ENCODE peak calls at places on chromosomes 16 and 17, in six cellular contexts. L is HCT116, O is SK-N-SH, Z is neural progenitor cell, R is PC-3, Q is MM.1S. G is an unnamed sample.
A peak's percentile ranks its signal among the peaks of the same experiment; 100 is the strongest.

GRCh38 chr17:14297161-14297851 is 3.6 kb upstream of the HS3ST3B1 start:
- DNase-seq in L (no peak), O (peak; percentile 50), Z (peak; percentile 86), R (peak; percentile 34), Q (no peak), G (peak; percentile 90)

GRCh38 chr17:10295728-10296343 is 77.0 kb downstream of the MYH13 start:
- DNase-seq in L (peak; percentile 65), O (peak; percentile 49), Z (peak; percentile 78), R (peak; percentile 61), Q (peak; percentile 25), G (peak; percentile 83)

GRCh38 chr17:2105663-2106062 is 50.8 kb downstream of the HIC1 start:
- DNase-seq in L (no peak), O (no peak), Z (no peak), R (no peak), Q (no peak), G (no peak)

GRCh38 chr16:56950881-56951771 is 10.6 kb upstream of the CETP start:
- DNase-seq in L (no peak), O (peak; percentile 82), Z (peak; percentile 77), R (peak; percentile 23), Q (peak; percentile 63), G (peak; percentile 83)

GRCh38 chr17:77190561-77190960 is 49.8 kb downstream of the SEC14L1 start:
- DNase-seq in L (no peak), O (no peak), Z (no peak), R (no peak), Q (no peak), G (no peak)

GRCh38 chr17:47839071-47839470 is 2.0 kb downstream of the SCRN2 start:
- DNase-seq in L (no peak), O (no peak), Z (no peak), R (no peak), Q (no peak), G (no peak)

GRCh38 chr17:77959216-77959925 is 868 bp downstream of the TNRC6C start:
- DNase-seq in L (no peak), O (peak; percentile 73), Z (peak; percentile 63), R (no peak), Q (peak; percentile 28), G (peak; percentile 49)

GRCh38 chr17:82299452-82299851 is 18.0 kb downstream of the CD7 start:
- DNase-seq in L (no peak), O (no peak), Z (no peak), R (no peak), Q (no peak), G (no peak)

GRCh38 chr17:47629826-47630225 is 19.9 kb upstream of the KPNB1 start:
- DNase-seq in L (no peak), O (no peak), Z (no peak), R (no peak), Q (no peak), G (no peak)

GRCh38 chr16:66935319-66936011 is at the start of gene CES2:
- DNase-seq in L (no peak), O (peak; percentile 71), Z (no peak), R (peak; percentile 62), Q (no peak), G (peak; percentile 86)

GRCh38 chr17:9890124-9890523 is 14.9 kb downstream of the RCVRN start:
- DNase-seq in L (peak; percentile 43), O (peak; percentile 35), Z (peak; percentile 75), R (peak; percentile 51), Q (no peak), G (peak; percentile 53)

GRCh38 chr16:4273858-4274291 is 1.1 kb upstream of the TFAP4 start:
- DNase-seq in L (peak; percentile 51), O (peak; percentile 77), Z (peak; percentile 76), R (peak; percentile 53), Q (peak; percentile 64), G (peak; percentile 49)

GRCh38 chr17:75553553-75554110 is 28.1 kb downstream of the LLGL2 start:
- DNase-seq in L (no peak), O (no peak), Z (no peak), R (no peak), Q (no peak), G (no peak)

GRCh38 chr16:48559462-48560211 is 50.3 kb downstream of the N4BP1 start:
- DNase-seq in L (no peak), O (no peak), Z (no peak), R (no peak), Q (no peak), G (no peak)

GRCh38 chr17:51046527-51047384 is 73.9 kb downstream of the SPAG9 start:
- DNase-seq in L (no peak), O (peak; percentile 84), Z (peak; percentile 96), R (no peak), Q (no peak), G (peak; percentile 88)

GRCh38 chr16:53434436-53435065 is at the start of gene RBL2:
- DNase-seq in L (no peak), O (peak; percentile 91), Z (peak; percentile 87), R (peak; percentile 33), Q (peak; percentile 84), G (peak; percentile 92)

GRCh38 chr16:35664091-35664693 is 2204.8 kb downstream of the TP53TG3F start:
- DNase-seq in L (no peak), O (no peak), Z (no peak), R (no peak), Q (no peak), G (no peak)

DNA sequence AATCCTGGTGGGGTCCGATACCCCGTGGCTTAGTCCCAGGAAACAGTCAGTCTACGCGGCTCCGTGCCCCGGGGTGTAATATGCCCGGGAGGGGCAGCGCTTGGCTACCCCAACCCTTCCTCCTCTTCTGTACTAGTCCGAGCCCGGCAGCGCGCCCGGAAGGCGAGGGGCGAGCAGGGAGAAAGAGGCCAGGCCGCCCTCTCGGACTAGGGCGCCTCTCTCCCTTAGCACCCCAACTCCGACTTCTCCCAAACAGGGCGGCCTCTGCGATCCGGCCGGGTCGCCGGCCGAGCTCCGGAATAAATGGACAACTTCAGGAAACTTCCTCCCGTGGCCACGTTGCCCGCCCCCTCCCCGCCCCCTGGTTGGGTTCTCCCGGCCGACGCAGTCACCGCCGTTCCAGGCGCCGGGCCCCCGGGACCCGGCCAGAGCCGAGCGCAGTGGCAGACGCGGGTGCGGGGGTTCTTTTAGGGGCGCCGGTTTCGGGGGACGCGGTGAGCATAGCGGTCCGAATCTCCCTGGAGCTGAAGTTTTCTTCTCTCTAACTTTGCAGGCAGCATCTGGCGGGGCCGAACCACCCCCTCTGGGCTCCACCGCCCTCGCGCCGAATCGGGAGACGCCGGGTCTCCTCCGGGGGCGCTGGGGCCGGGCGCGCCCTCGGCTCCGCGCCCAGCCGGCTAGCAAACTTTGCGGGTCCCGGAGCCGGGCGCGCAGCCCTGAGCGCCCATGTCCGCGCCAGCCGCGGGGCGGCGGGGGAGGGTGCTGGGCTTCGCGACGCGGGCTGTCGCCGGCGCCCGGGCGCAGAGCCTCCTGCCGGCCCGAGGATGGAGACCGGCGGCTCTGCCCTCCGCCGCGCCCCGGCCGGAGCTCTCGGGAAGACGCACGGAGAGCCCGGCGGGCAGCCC is at the start of gene SDK2:
- DNase-seq in L (no peak), O (peak; percentile 85), Z (peak; percentile 61), R (no peak), Q (no peak), G (peak; percentile 35)
- H3K9ac ChIP-seq in L (no peak within 1 kb of the TSS), O (no peak within 1 kb of the TSS), Z (peak within 1 kb of the TSS; percentile 48), R (no peak within 1 kb of the TSS), Q (no peak within 1 kb of the TSS), G (no peak within 1 kb of the TSS)

GRCh38 chr16:47055136-47055885 is 81.8 kb upstream of the DNAJA2 start:
- DNase-seq in L (no peak), O (no peak), Z (no peak), R (no peak), Q (no peak), G (no peak)
- TF ChIP-seq EZH2phosphoT487 in L (no peak), O (no peak), Z (no peak), R (no peak), Q (no peak), G (no peak)

DNA sequence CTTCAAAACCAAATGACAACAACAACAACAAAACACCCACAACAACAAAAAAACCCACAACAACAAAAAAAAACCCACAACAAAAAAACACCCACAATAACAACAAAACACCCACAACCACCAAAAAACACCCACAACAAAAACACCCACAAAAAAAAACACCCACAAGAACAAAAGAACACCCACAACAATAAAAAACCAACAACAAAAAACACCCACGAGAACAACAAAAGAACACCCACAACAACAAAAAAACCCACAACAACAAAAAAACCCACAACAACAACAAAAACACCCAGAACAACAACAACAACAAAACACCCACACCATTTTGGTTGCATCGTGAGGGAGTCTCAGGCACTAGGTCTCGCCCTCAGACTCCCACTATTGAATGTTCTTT is 117.8 kb downstream of the C16orf95 start:
- DNase-seq in L (no peak), O (no peak), Z (no peak), R (no peak), Q (no peak), G (no peak)
- H3K4me1 ChIP-seq in L (peaks cover 2% of the 10 kb centered on the region), O (peaks cover 2% of the 10 kb centered on the region), Z (no peaks in the 10 kb centered on the region), R (peaks cover 17% of the 10 kb centered on the region), Q (no peaks in the 10 kb centered on the region), G (peaks cover 31% of the 10 kb centered on the region)

GRCh38 chr17:46138470-46138869 is 54.8 kb downstream of the KANSL1 start:
- DNase-seq in L (no peak), O (no peak), Z (no peak), R (no peak), Q (no peak), G (no peak)

GRCh38 chr17:46139365-46140210 is 53.6 kb downstream of the KANSL1 start:
- DNase-seq in L (no peak), O (no peak), Z (no peak), R (peak; percentile 52), Q (no peak), G (no peak)

GRCh38 chr17:46135126-46135812 is 58.0 kb downstream of the KANSL1 start:
- DNase-seq in L (no peak), O (no peak), Z (no peak), R (no peak), Q (no peak), G (no peak)

GRCh38 chr17:46136820-46137219 is 56.4 kb downstream of the KANSL1 start:
- DNase-seq in L (no peak), O (peak; percentile 34), Z (no peak), R (no peak), Q (no peak), G (peak; percentile 13)

GRCh38 chr17:46135879-46136562 is 57.2 kb downstream of the KANSL1 start:
- DNase-seq in L (no peak), O (no peak), Z (no peak), R (no peak), Q (no peak), G (no peak)
- H3K9ac ChIP-seq in L (no peak overlapping the region), O (no peak overlapping the region), Z (no peak overlapping the region), R (no peak overlapping the region), Q (no peak overlapping the region), G (no peak overlapping the region)

GRCh38 chr17:28029033-28029432 is 13.4 kb upstream of the NLK start:
- DNase-seq in L (no peak), O (no peak), Z (no peak), R (no peak), Q (no peak), G (no peak)
- TF ChIP-seq EZH2phosphoT487 in L (no peak), O (no peak), Z (no peak), R (no peak), Q (no peak), G (no peak)

GRCh38 chr16:16099320-16099719 is 124.0 kb downstream of the ABCC6 start:
- DNase-seq in L (no peak), O (no peak), Z (no peak), R (peak; percentile 13), Q (no peak), G (no peak)
- H3K4me1 ChIP-seq in L (no peaks in the 10 kb centered on the region), O (no peaks in the 10 kb centered on the region), Z (no peaks in the 10 kb centered on the region), R (no peaks in the 10 kb centered on the region), Q (no peaks in the 10 kb centered on the region), G (peaks cover 12% of the 10 kb centered on the region)

GRCh38 chr17:81057079-81057730 is 22.3 kb downstream of the BAIAP2 start:
- DNase-seq in L (no peak), O (peak; percentile 84), Z (peak; percentile 43), R (peak; percentile 70), Q (no peak), G (peak; percentile 51)
- H3K9ac ChIP-seq in L (peak overlapping the region; percentile 6), O (no peak overlapping the region), Z (no peak overlapping the region), R (no peak overlapping the region), Q (no peak overlapping the region), G (peak overlapping the region; percentile 25)

G was measured in GM23248.